ENCODE peak calls at places on chromosomes 11 and 22, in ten cellular contexts. One of them, this sample, is unnamed.

GRCh38 chr11:30533445-30533947 is 52.7 kb downstream of the MPPED2 start:
- DNase-seq in stomach: no peak
- DNase-seq in bronchial epithelial cell: no peak
- DNase-seq in A549: no peak
- DNase-seq in fibroblast of lung: no peak
- DNase-seq in heart right ventricle: no peak
- DNase-seq in fibroblast of mammary gland: no peak
- DNase-seq in AG09309: no peak
- DNase-seq in MM.1S: no peak
- DNase-seq in pancreas: no peak
- DNase-seq in this sample: no peak

GRCh38 chr22:45077826-45078334 is 68.1 kb upstream of the PHF21B start:
- DNase-seq in stomach: no peak
- DNase-seq in bronchial epithelial cell: no peak
- DNase-seq in A549: no peak
- DNase-seq in fibroblast of lung: no peak
- DNase-seq in heart right ventricle: no peak
- DNase-seq in fibroblast of mammary gland: no peak
- DNase-seq in AG09309: no peak
- DNase-seq in MM.1S: no peak
- DNase-seq in pancreas: no peak
- DNase-seq in this sample: no peak

GRCh38 chr11:16193897-16194381 is 162.4 kb downstream of the SOX6 start:
- DNase-seq in stomach: no peak
- DNase-seq in bronchial epithelial cell: no peak
- DNase-seq in A549: no peak
- DNase-seq in fibroblast of lung: peak
- DNase-seq in heart right ventricle: no peak
- DNase-seq in fibroblast of mammary gland: no peak
- DNase-seq in AG09309: no peak
- DNase-seq in MM.1S: no peak
- DNase-seq in pancreas: no peak
- DNase-seq in this sample: no peak

GRCh38 chr22:22226448-22227187 is 18.0 kb upstream of the VPREB1 start:
- DNase-seq in stomach: no peak
- DNase-seq in bronchial epithelial cell: no peak
- DNase-seq in A549: no peak
- DNase-seq in fibroblast of lung: no peak
- DNase-seq in heart right ventricle: no peak
- DNase-seq in fibroblast of mammary gland: no peak
- DNase-seq in AG09309: no peak
- DNase-seq in MM.1S: no peak
- DNase-seq in pancreas: no peak
- DNase-seq in this sample: no peak

GRCh38 chr11:61256710-61257482 is 15.9 kb downstream of the PGA5 start:
- DNase-seq in stomach: no peak
- DNase-seq in bronchial epithelial cell: no peak
- DNase-seq in A549: no peak
- DNase-seq in fibroblast of lung: no peak
- DNase-seq in heart right ventricle: no peak
- DNase-seq in fibroblast of mammary gland: no peak
- DNase-seq in AG09309: no peak
- DNase-seq in MM.1S: no peak
- DNase-seq in pancreas: no peak
- DNase-seq in this sample: no peak

GRCh38 chr11:2433106-2433925 is 11.0 kb downstream of the TRPM5 start:
- DNase-seq in stomach: no peak
- DNase-seq in bronchial epithelial cell: no peak
- DNase-seq in A549: no peak
- DNase-seq in fibroblast of lung: no peak
- DNase-seq in heart right ventricle: peak
- DNase-seq in fibroblast of mammary gland: no peak
- DNase-seq in AG09309: no peak
- DNase-seq in MM.1S: no peak
- DNase-seq in pancreas: peak
- DNase-seq in this sample: no peak

GRCh38 chr22:37197451-37198289 is 9.6 kb upstream of the C1QTNF6 start:
- DNase-seq in stomach: peak
- DNase-seq in bronchial epithelial cell: peak
- DNase-seq in A549: peak
- DNase-seq in fibroblast of lung: peak
- DNase-seq in heart right ventricle: peak
- DNase-seq in fibroblast of mammary gland: peak
- DNase-seq in AG09309: no peak
- DNase-seq in MM.1S: no peak
- DNase-seq in pancreas: peak
- DNase-seq in this sample: no peak

GRCh38 chr11:4704054-4704789 is at the start of gene MMP26:
- DNase-seq in stomach: no peak
- DNase-seq in bronchial epithelial cell: no peak
- DNase-seq in A549: no peak
- DNase-seq in fibroblast of lung: no peak
- DNase-seq in heart right ventricle: no peak
- DNase-seq in fibroblast of mammary gland: no peak
- DNase-seq in AG09309: no peak
- DNase-seq in MM.1S: peak
- DNase-seq in pancreas: no peak
- DNase-seq in this sample: no peak

GRCh38 chr11:76181371-76181770 is 24.9 kb downstream of the WNT11 start:
- DNase-seq in stomach: no peak
- DNase-seq in bronchial epithelial cell: no peak
- DNase-seq in A549: no peak
- DNase-seq in fibroblast of lung: no peak
- DNase-seq in heart right ventricle: no peak
- DNase-seq in fibroblast of mammary gland: no peak
- DNase-seq in AG09309: no peak
- DNase-seq in MM.1S: no peak
- DNase-seq in pancreas: no peak
- DNase-seq in this sample: no peak

GRCh38 chr11:57203359-57203758 is 21.6 kb downstream of the LRRC55 start:
- DNase-seq in stomach: peak
- DNase-seq in bronchial epithelial cell: no peak
- DNase-seq in A549: no peak
- DNase-seq in fibroblast of lung: no peak
- DNase-seq in heart right ventricle: peak
- DNase-seq in fibroblast of mammary gland: peak
- DNase-seq in AG09309: no peak
- DNase-seq in MM.1S: no peak
- DNase-seq in pancreas: no peak
- DNase-seq in this sample: no peak

GRCh38 chr11:132318421-132319157 is 948.2 kb downstream of the NTM start:
- DNase-seq in stomach: no peak
- DNase-seq in bronchial epithelial cell: peak
- DNase-seq in A549: no peak
- DNase-seq in fibroblast of lung: peak
- DNase-seq in heart right ventricle: no peak
- DNase-seq in fibroblast of mammary gland: no peak
- DNase-seq in AG09309: peak
- DNase-seq in MM.1S: no peak
- DNase-seq in pancreas: no peak
- DNase-seq in this sample: no peak

GRCh38 chr22:44454113-44454769 is 43.8 kb downstream of the RTL6 start:
- DNase-seq in stomach: peak
- DNase-seq in bronchial epithelial cell: no peak
- DNase-seq in A549: no peak
- DNase-seq in fibroblast of lung: no peak
- DNase-seq in heart right ventricle: no peak
- DNase-seq in fibroblast of mammary gland: no peak
- DNase-seq in AG09309: no peak
- DNase-seq in MM.1S: no peak
- DNase-seq in pancreas: no peak
- DNase-seq in this sample: no peak

GRCh38 chr11:70186936-70187335 is 16.2 kb upstream of the FADD start:
- DNase-seq in stomach: no peak
- DNase-seq in bronchial epithelial cell: no peak
- DNase-seq in A549: no peak
- DNase-seq in fibroblast of lung: no peak
- DNase-seq in heart right ventricle: no peak
- DNase-seq in fibroblast of mammary gland: no peak
- DNase-seq in AG09309: no peak
- DNase-seq in MM.1S: no peak
- DNase-seq in pancreas: no peak
- DNase-seq in this sample: no peak

GRCh38 chr11:32729976-32730375 is 64.5 kb downstream of the CCDC73 start:
- DNase-seq in stomach: no peak
- DNase-seq in bronchial epithelial cell: no peak
- DNase-seq in A549: no peak
- DNase-seq in fibroblast of lung: peak
- DNase-seq in heart right ventricle: no peak
- DNase-seq in fibroblast of mammary gland: no peak
- DNase-seq in AG09309: no peak
- DNase-seq in MM.1S: no peak
- DNase-seq in pancreas: no peak
- DNase-seq in this sample: no peak

GRCh38 chr11:100769165-100769564 is 82.1 kb downstream of the ARHGAP42 start:
- DNase-seq in stomach: no peak
- DNase-seq in bronchial epithelial cell: no peak
- DNase-seq in A549: no peak
- DNase-seq in fibroblast of lung: peak
- DNase-seq in heart right ventricle: no peak
- DNase-seq in fibroblast of mammary gland: no peak
- DNase-seq in AG09309: no peak
- DNase-seq in MM.1S: no peak
- DNase-seq in pancreas: no peak
- DNase-seq in this sample: no peak

GRCh38 chr22:40533712-40534378 is 102.7 kb downstream of the MRTFA start:
- DNase-seq in stomach: no peak
- DNase-seq in bronchial epithelial cell: peak
- DNase-seq in A549: peak
- DNase-seq in fibroblast of lung: peak
- DNase-seq in heart right ventricle: no peak
- DNase-seq in fibroblast of mammary gland: peak
- DNase-seq in AG09309: no peak
- DNase-seq in MM.1S: peak
- DNase-seq in pancreas: no peak
- DNase-seq in this sample: peak

GRCh38 chr11:106288988-106289387 is 211.5 kb downstream of the AASDHPPT start:
- DNase-seq in stomach: no peak
- DNase-seq in bronchial epithelial cell: no peak
- DNase-seq in A549: no peak
- DNase-seq in fibroblast of lung: no peak
- DNase-seq in heart right ventricle: no peak
- DNase-seq in fibroblast of mammary gland: no peak
- DNase-seq in AG09309: no peak
- DNase-seq in MM.1S: no peak
- DNase-seq in pancreas: no peak
- DNase-seq in this sample: no peak

GRCh38 chr22:47168900-47169800 is 406.7 kb downstream of the TBC1D22A start:
- DNase-seq in stomach: peak
- DNase-seq in bronchial epithelial cell: no peak
- DNase-seq in A549: peak
- DNase-seq in fibroblast of lung: peak
- DNase-seq in heart right ventricle: peak
- DNase-seq in fibroblast of mammary gland: peak
- DNase-seq in AG09309: no peak
- DNase-seq in MM.1S: no peak
- DNase-seq in pancreas: no peak
- DNase-seq in this sample: no peak

GRCh38 chr11:116715383-116715782 is 57.4 kb downstream of the BUD13 start:
- DNase-seq in stomach: no peak
- DNase-seq in bronchial epithelial cell: no peak
- DNase-seq in A549: no peak
- DNase-seq in fibroblast of lung: no peak
- DNase-seq in heart right ventricle: no peak
- DNase-seq in fibroblast of mammary gland: no peak
- DNase-seq in AG09309: no peak
- DNase-seq in MM.1S: no peak
- DNase-seq in pancreas: no peak
- DNase-seq in this sample: no peak
- TF ChIP-seq CTCF in stomach: no peak
- TF ChIP-seq CTCF in bronchial epithelial cell: no peak
- TF ChIP-seq CTCF in A549: no peak
- TF ChIP-seq CTCF in fibroblast of lung: no peak
- TF ChIP-seq CTCF in heart right ventricle: no peak
- TF ChIP-seq CTCF in fibroblast of mammary gland: no peak
- TF ChIP-seq CTCF in AG09309: no peak
- TF ChIP-seq CTCF in MM.1S: no peak
- TF ChIP-seq CTCF in pancreas: no peak
- TF ChIP-seq CTCF in this sample: no peak

GRCh38 chr22:20583471-20583922 is 76.1 kb downstream of the MED15 start:
- DNase-seq in stomach: no peak
- DNase-seq in bronchial epithelial cell: no peak
- DNase-seq in A549: no peak
- DNase-seq in fibroblast of lung: no peak
- DNase-seq in heart right ventricle: peak
- DNase-seq in fibroblast of mammary gland: no peak
- DNase-seq in AG09309: no peak
- DNase-seq in MM.1S: peak
- DNase-seq in pancreas: no peak
- DNase-seq in this sample: no peak
- TF ChIP-seq CTCF in stomach: no peak
- TF ChIP-seq CTCF in bronchial epithelial cell: peak
- TF ChIP-seq CTCF in A549: peak
- TF ChIP-seq CTCF in fibroblast of lung: no peak
- TF ChIP-seq CTCF in heart right ventricle: no peak
- TF ChIP-seq CTCF in fibroblast of mammary gland: peak
- TF ChIP-seq CTCF in AG09309: peak
- TF ChIP-seq CTCF in MM.1S: peak
- TF ChIP-seq CTCF in pancreas: no peak
- TF ChIP-seq CTCF in this sample: no peak

DNA sequence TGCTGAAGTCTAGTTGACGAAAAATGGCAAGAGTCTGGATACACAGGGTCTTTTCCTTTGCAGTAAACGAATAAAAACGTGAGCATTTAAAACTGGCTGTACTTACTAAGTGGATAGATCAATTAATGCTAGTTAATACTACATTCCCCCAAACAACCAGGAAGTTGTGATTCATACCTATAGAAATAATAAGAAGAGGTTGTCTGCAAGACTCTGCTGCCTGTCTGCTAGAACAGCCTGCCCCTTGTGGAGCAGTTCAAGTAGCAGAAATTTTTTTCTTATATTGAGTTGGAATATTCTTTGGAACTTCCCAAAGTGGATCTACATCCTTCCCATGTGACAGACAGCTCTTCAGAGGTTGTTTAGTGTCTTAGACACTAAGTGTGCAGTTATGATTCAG is 86.8 kb downstream of the TEAD1 start:
- DNase-seq in stomach: no peak
- DNase-seq in bronchial epithelial cell: peak
- DNase-seq in A549: no peak
- DNase-seq in fibroblast of lung: peak
- DNase-seq in heart right ventricle: no peak
- DNase-seq in fibroblast of mammary gland: peak
- DNase-seq in AG09309: no peak
- DNase-seq in MM.1S: no peak
- DNase-seq in pancreas: no peak
- DNase-seq in this sample: no peak
- TF ChIP-seq CTCF in stomach: no peak
- TF ChIP-seq CTCF in bronchial epithelial cell: peak
- TF ChIP-seq CTCF in A549: peak
- TF ChIP-seq CTCF in fibroblast of lung: peak
- TF ChIP-seq CTCF in heart right ventricle: peak
- TF ChIP-seq CTCF in fibroblast of mammary gland: peak
- TF ChIP-seq CTCF in AG09309: peak
- TF ChIP-seq CTCF in MM.1S: no peak
- TF ChIP-seq CTCF in pancreas: no peak
- TF ChIP-seq CTCF in this sample: no peak

DNA sequence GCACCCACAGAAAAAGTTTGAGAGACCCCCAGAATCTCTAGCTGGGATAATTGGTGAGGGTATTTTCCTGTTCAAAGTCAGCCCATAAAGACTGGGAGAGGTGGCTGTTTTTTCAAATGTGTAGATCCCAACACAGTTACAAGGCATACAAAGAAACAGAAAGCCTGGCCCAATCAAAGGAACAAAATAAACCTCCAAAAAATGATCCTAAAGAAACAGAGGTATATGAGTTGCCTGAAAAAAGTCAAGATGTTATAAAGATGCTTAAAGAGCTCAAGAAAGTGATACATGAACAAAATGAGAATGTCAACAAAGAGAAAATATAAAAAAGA is 40.2 kb upstream of the MMP12 start:
- DNase-seq in stomach: no peak
- DNase-seq in bronchial epithelial cell: no peak
- DNase-seq in A549: no peak
- DNase-seq in fibroblast of lung: no peak
- DNase-seq in heart right ventricle: no peak
- DNase-seq in fibroblast of mammary gland: no peak
- DNase-seq in AG09309: no peak
- DNase-seq in MM.1S: no peak
- DNase-seq in pancreas: no peak
- DNase-seq in this sample: no peak
- TF ChIP-seq CTCF in stomach: no peak
- TF ChIP-seq CTCF in bronchial epithelial cell: no peak
- TF ChIP-seq CTCF in A549: no peak
- TF ChIP-seq CTCF in fibroblast of lung: no peak
- TF ChIP-seq CTCF in heart right ventricle: no peak
- TF ChIP-seq CTCF in fibroblast of mammary gland: no peak
- TF ChIP-seq CTCF in AG09309: no peak
- TF ChIP-seq CTCF in MM.1S: no peak
- TF ChIP-seq CTCF in pancreas: no peak
- TF ChIP-seq CTCF in this sample: no peak